ENCODE peak calls at places on chromosomes 6 and 20, in eight cellular contexts. X, V, C, S, W, U, F and D are unnamed samples.

GRCh38 chr20:14264869-14265268 is 72.5 kb downstream of the FLRT3 start:
- DNase-seq in X (no peak), V (no peak), C (peak), S (no peak), W (no peak), U (no peak), F (no peak), D (no peak)

GRCh38 chr6:68975064-68975463 is 340.0 kb downstream of the ADGRB3 start:
- DNase-seq in X (no peak), V (no peak), C (no peak), S (no peak), W (peak), U (no peak), F (no peak), D (no peak)

GRCh38 chr20:19726126-19726525 is 31.9 kb upstream of the RIN2 start:
- DNase-seq in X (no peak), V (no peak), C (no peak), S (no peak), W (no peak), U (no peak), F (no peak), D (no peak)

GRCh38 chr20:19966840-19967239 is 50.3 kb upstream of the NAA20 start:
- DNase-seq in X (no peak), V (no peak), C (no peak), S (no peak), W (no peak), U (no peak), F (no peak), D (no peak)

GRCh38 chr20:43844778-43845614 is 69.7 kb upstream of the TOX2 start:
- DNase-seq in X (no peak), V (peak), C (peak), S (no peak), W (no peak), U (no peak), F (no peak), D (no peak)

GRCh38 chr6:8131265-8131897 is 29.0 kb upstream of the EEF1E1 start:
- DNase-seq in X (peak), V (peak), C (peak), S (peak), W (peak), U (peak), F (peak), D (peak)

GRCh38 chr6:16669227-16669626 is 92.0 kb downstream of the ATXN1 start:
- DNase-seq in X (no peak), V (peak), C (peak), S (no peak), W (no peak), U (no peak), F (peak), D (peak)

GRCh38 chr6:33314943-33315752 is 1.3 kb upstream of the TAPBP start:
- DNase-seq in X (peak), V (no peak), C (no peak), S (no peak), W (no peak), U (no peak), F (no peak), D (no peak)

GRCh38 chr6:136465766-136466303 is 84.4 kb downstream of the MAP7 start:
- DNase-seq in X (no peak), V (no peak), C (no peak), S (no peak), W (peak), U (no peak), F (no peak), D (no peak)

GRCh38 chr20:38138086-38138777 is 26.8 kb downstream of the TGM2 start:
- DNase-seq in X (no peak), V (no peak), C (no peak), S (no peak), W (no peak), U (no peak), F (no peak), D (no peak)

GRCh38 chr6:128482642-128483041 is 37.8 kb downstream of the PTPRK start:
- DNase-seq in X (no peak), V (no peak), C (no peak), S (no peak), W (no peak), U (no peak), F (no peak), D (no peak)

GRCh38 chr6:12472601-12473038 is 182.5 kb downstream of the EDN1 start:
- DNase-seq in X (no peak), V (no peak), C (no peak), S (no peak), W (no peak), U (no peak), F (no peak), D (no peak)

GRCh38 chr6:149028767-149029405 is 282.1 kb downstream of the UST start:
- DNase-seq in X (peak), V (peak), C (peak), S (peak), W (peak), U (peak), F (peak), D (peak)

GRCh38 chr6:100217225-100217624 is 223.2 kb upstream of the MCHR2 start:
- DNase-seq in X (no peak), V (no peak), C (no peak), S (no peak), W (no peak), U (no peak), F (no peak), D (no peak)

GRCh38 chr6:36969240-36969691 is 14.7 kb downstream of the PI16 start:
- DNase-seq in X (no peak), V (no peak), C (no peak), S (no peak), W (no peak), U (no peak), F (no peak), D (no peak)

GRCh38 chr6:144639654-144640053 is 354.5 kb downstream of the UTRN start:
- DNase-seq in X (no peak), V (no peak), C (no peak), S (no peak), W (no peak), U (no peak), F (no peak), D (no peak)

GRCh38 chr6:147935656-147936055 is 407.0 kb upstream of the SASH1 start:
- DNase-seq in X (no peak), V (no peak), C (no peak), S (no peak), W (no peak), U (no peak), F (no peak), D (no peak)

GRCh38 chr6:78251930-78252329 is 599.1 kb downstream of the MEI4 start:
- DNase-seq in X (no peak), V (no peak), C (no peak), S (no peak), W (no peak), U (no peak), F (no peak), D (no peak)

GRCh38 chr20:431012-431904 is 23.2 kb downstream of the RBCK1 start:
- DNase-seq in X (peak), V (peak), C (peak), S (peak), W (peak), U (peak), F (peak), D (peak)

GRCh38 chr6:37141291-37142046 is 28.5 kb upstream of the PIM1 start:
- DNase-seq in X (no peak), V (no peak), C (no peak), S (no peak), W (peak), U (no peak), F (no peak), D (peak)

GRCh38 chr20:35611482-35611881 is 4.1 kb upstream of the SPAG4 start:
- DNase-seq in X (no peak), V (no peak), C (no peak), S (peak), W (no peak), U (no peak), F (no peak), D (no peak)

GRCh38 chr6:35213161-35213823 is 464 bp upstream of the SCUBE3 start:
- DNase-seq in X (no peak), V (no peak), C (no peak), S (no peak), W (no peak), U (no peak), F (no peak), D (no peak)

GRCh38 chr6:41039060-41039998 is at the start of gene UNC5CL:
- DNase-seq in X (peak), V (peak), C (peak), S (peak), W (no peak), U (no peak), F (peak), D (peak)

GRCh38 chr6:23031986-23032385 is 462.6 kb downstream of the HDGFL1 start:
- DNase-seq in X (no peak), V (no peak), C (no peak), S (no peak), W (no peak), U (no peak), F (no peak), D (no peak)

GRCh38 chr20:58017970-58018530 is 210.4 kb downstream of the ANKRD60 start:
- DNase-seq in X (no peak), V (peak), C (no peak), S (no peak), W (no peak), U (no peak), F (no peak), D (no peak)

GRCh38 chr20:9036593-9036992 is 32.3 kb upstream of the PLCB4 start:
- DNase-seq in X (no peak), V (no peak), C (no peak), S (no peak), W (no peak), U (no peak), F (no peak), D (no peak)

GRCh38 chr20:32195581-32195980 is 12.0 kb downstream of the PLAGL2 start:
- DNase-seq in X (no peak), V (no peak), C (no peak), S (no peak), W (no peak), U (no peak), F (no peak), D (no peak)

GRCh38 chr6:170182093-170182780 is 108.6 kb downstream of the DLL1 start:
- DNase-seq in X (no peak), V (no peak), C (no peak), S (no peak), W (no peak), U (no peak), F (no peak), D (no peak)

GRCh38 chr6:113396644-113397201 is 460.4 kb upstream of the MARCKS start:
- DNase-seq in X (no peak), V (no peak), C (no peak), S (no peak), W (no peak), U (no peak), F (no peak), D (no peak)

GRCh38 chr6:13991393-13991792 is 66.6 kb downstream of the RNF182 start:
- DNase-seq in X (no peak), V (no peak), C (no peak), S (no peak), W (no peak), U (no peak), F (no peak), D (no peak)